ENCODE peak calls at places on chromosome 1, in nine cellular contexts. Y is posterior vena cava; G is NCI-H2081 treated with DMSO at 0.1 percent for 48 hours; P is mammary epithelial cell; I is activated CD4-positive, alpha-beta T cell treated with anti-CD3 and anti-CD28 coated beads, Interleukin-2, amount 50 U/mL, for 48 hours; C is MV-4-11; R is heart right ventricle; X is stimulated activated CD4-positive, alpha-beta T cell treated with anti-CD3 and anti-CD28 coated beads, Interleukin-2, amount 100 ng/mL, for 48 hours; Z is germinal center. L is an unnamed sample.
A peak's percentile ranks its signal among the peaks of the same experiment; 100 is the strongest.

GRCh38 chr1:29218223-29218622 is 12.5 kb downstream of the MECR start:
- DNase-seq in Y (no peak), P (no peak), C (peak; percentile 12), Z (no peak), X (no peak), G (no peak), I (no peak), R (no peak), L (no peak)

GRCh38 chr1:246462986-246463385 is 44.1 kb downstream of the SMYD3 start:
- DNase-seq in Z (no peak), I (no peak), R (no peak), Y (no peak), C (no peak), G (no peak), X (no peak), P (no peak), L (no peak)

GRCh38 chr1:229430761-229431269 is 3.1 kb downstream of the ACTA1 start:
- DNase-seq in I (peak; percentile 62), C (peak; percentile 38), Z (no peak), X (no peak), G (no peak), R (peak; percentile 73), Y (no peak), P (no peak), L (no peak)

GRCh38 chr1:34781071-34781843 is at the start of gene GJB3:
- DNase-seq in R (no peak), C (no peak), Y (peak; percentile 70), P (peak; percentile 66), G (no peak), X (no peak), I (peak; percentile 20), Z (no peak), L (peak; percentile 33)

GRCh38 chr1:169180167-169180566 is 73.7 kb downstream of the ATP1B1 start:
- DNase-seq in C (no peak), G (no peak), P (no peak), Z (no peak), X (no peak), Y (no peak), I (no peak), R (no peak), L (no peak)

GRCh38 chr1:186404454-186405051 is 28.9 kb downstream of the ODR4 start:
- DNase-seq in I (no peak), Z (peak; percentile 35), C (peak; percentile 78), X (no peak), R (no peak), Y (no peak), P (peak; percentile 32), G (peak; percentile 55), L (peak; percentile 58)

GRCh38 chr1:206887701-206888100 is 9.5 kb upstream of the IL24 start:
- DNase-seq in C (no peak), R (no peak), Z (no peak), X (no peak), G (no peak), P (peak; percentile 43), I (no peak), Y (no peak), L (no peak)

GRCh38 chr1:219184337-219184736 is 10.7 kb downstream of the LYPLAL1 start:
- DNase-seq in P (no peak), X (no peak), Y (no peak), G (no peak), R (no peak), I (no peak), C (peak; percentile 29), Z (no peak), L (no peak)

GRCh38 chr1:75482951-75483350 is 128.0 kb downstream of the SLC44A5 start:
- DNase-seq in C (no peak), Z (no peak), I (no peak), G (no peak), X (no peak), P (no peak), Y (no peak), R (no peak), L (peak; percentile 33)

GRCh38 chr1:103461171-103462105 is 64.1 kb upstream of the RNPC3 start:
- DNase-seq in G (no peak), Y (no peak), C (no peak), I (no peak), Z (peak; percentile 5), P (peak; percentile 29), R (no peak), X (no peak), L (peak; percentile 24)

GRCh38 chr1:112395832-112396667 is at the start of gene CTTNBP2NL:
- DNase-seq in G (peak; percentile 45), Z (peak; percentile 97), C (peak; percentile 83), Y (peak; percentile 98), I (peak; percentile 86), P (peak; percentile 93), X (peak; percentile 79), R (peak; percentile 96), L (peak; percentile 96)

GRCh38 chr1:112707217-112708001 is 482 bp upstream of the RHOC start:
- DNase-seq in P (peak; percentile 86), R (peak; percentile 88), X (peak; percentile 64), I (peak; percentile 80), Y (peak; percentile 95), Z (peak; percentile 70), C (peak; percentile 40), G (no peak), L (peak; percentile 81)

GRCh38 chr1:206937437-206937836 is 8.8 kb downstream of the PIGR start:
- DNase-seq in G (no peak), R (no peak), C (peak; percentile 37), X (no peak), P (no peak), Y (no peak), Z (no peak), I (no peak), L (no peak)

GRCh38 chr1:204254031-204254661 is 40.4 kb upstream of the GOLT1A start:
- DNase-seq in P (peak; percentile 43), Z (no peak), G (no peak), X (no peak), R (peak; percentile 51), C (peak; percentile 85), Y (peak; percentile 90), I (no peak), L (no peak)

GRCh38 chr1:108708726-108709660 is 3.7 kb upstream of the FNDC7 start:
- DNase-seq in G (no peak), X (peak; percentile 41), R (no peak), P (peak; percentile 11), Y (no peak), C (no peak), I (peak; percentile 77), Z (peak; percentile 22), L (peak; percentile 14)

GRCh38 chr1:205298191-205298994 is 23.2 kb downstream of the NUAK2 start:
- DNase-seq in P (peak; percentile 93), I (no peak), Y (peak; percentile 82), R (no peak), C (no peak), Z (no peak), G (no peak), X (no peak), L (no peak)

GRCh38 chr1:244241438-244241837 is 190.4 kb downstream of the ZBTB18 start:
- DNase-seq in I (no peak), Z (no peak), C (no peak), R (no peak), P (no peak), G (no peak), X (no peak), Y (no peak), L (no peak)

GRCh38 chr1:63773815-63774616 is at the start of gene ROR1:
- DNase-seq in G (no peak), C (peak; percentile 2), Z (peak; percentile 64), X (peak; percentile 59), P (peak; percentile 82), Y (peak; percentile 96), R (peak; percentile 86), I (peak; percentile 77), L (peak; percentile 90)

GRCh38 chr1:25651824-25652741 is 35.5 kb downstream of the MAN1C1 start:
- DNase-seq in Y (no peak), R (peak; percentile 50), Z (no peak), G (no peak), X (no peak), P (no peak), C (no peak), I (no peak), L (no peak)

GRCh38 chr1:89525169-89525855 is 683 bp downstream of the LRRC8B start:
- DNase-seq in Y (peak; percentile 85), R (peak; percentile 30), P (peak; percentile 3), C (peak; percentile 27), I (peak; percentile 51), Z (peak; percentile 83), G (no peak), X (no peak), L (peak; percentile 88)

GRCh38 chr1:225635649-225636048 is 17.3 kb downstream of the ENAH start:
- DNase-seq in P (no peak), I (no peak), Y (no peak), Z (no peak), X (no peak), G (no peak), R (no peak), C (no peak), L (no peak)

GRCh38 chr1:172763088-172763487 is 104.2 kb downstream of the FASLG start:
- DNase-seq in G (no peak), Y (no peak), X (no peak), P (no peak), C (no peak), Z (no peak), I (no peak), R (no peak), L (no peak)

GRCh38 chr1:203306970-203307541 is 1.7 kb downstream of the BTG2 start:
- DNase-seq in R (peak; percentile 35), X (no peak), Z (no peak), G (no peak), C (no peak), Y (no peak), I (peak; percentile 62), P (peak; percentile 35), L (peak; percentile 45)

GRCh38 chr1:241934181-241934815 is 23.3 kb upstream of the BECN2 start:
- DNase-seq in R (no peak), Z (no peak), G (no peak), X (no peak), Y (peak; percentile 25), P (peak; percentile 26), C (no peak), I (no peak), L (peak; percentile 18)

GRCh38 chr1:214498030-214498429 is 53.4 kb downstream of the PTPN14 start:
- DNase-seq in I (no peak), R (no peak), X (no peak), Y (no peak), G (no peak), Z (no peak), C (no peak), P (no peak), L (no peak)

GRCh38 chr1:76951185-76951584 is 83.9 kb downstream of the ST6GALNAC5 start:
- DNase-seq in P (no peak), R (no peak), I (no peak), X (no peak), Y (no peak), G (no peak), Z (no peak), C (no peak), L (peak; percentile 34)

GRCh38 chr1:55833452-55834160 is 618.4 kb upstream of the USP24 start:
- DNase-seq in Y (no peak), X (no peak), P (peak; percentile 34), C (no peak), R (no peak), Z (no peak), G (peak; percentile 26), I (no peak), L (no peak)

GRCh38 chr1:156677616-156678596 is 699 bp upstream of the NES start:
- DNase-seq in G (peak; percentile 30), P (peak; percentile 67), C (peak; percentile 62), R (peak; percentile 68), Y (peak; percentile 87), I (peak; percentile 39), Z (no peak), X (no peak), L (peak; percentile 83)

GRCh38 chr1:240092301-240093119 is 827 bp downstream of the FMN2 start:
- DNase-seq in Z (peak; percentile 5), I (no peak), R (no peak), X (no peak), P (peak; percentile 4), C (no peak), G (no peak), Y (peak; percentile 81), L (peak; percentile 75)

GRCh38 chr1:64687725-64688285 is 57.1 kb upstream of the RAVER2 start:
- DNase-seq in C (no peak), Y (no peak), G (no peak), I (no peak), R (no peak), Z (no peak), P (no peak), X (no peak), L (no peak)

GRCh38 chr1:115877511-115877910 is 36.6 kb upstream of the NHLH2 start:
- DNase-seq in C (no peak), P (peak; percentile 89), G (no peak), Z (no peak), R (no peak), I (no peak), X (no peak), Y (no peak), L (peak; percentile 82)